ENCODE peak calls at places on chromosomes 4 and X, in five cellular contexts. One of them, this sample, is unnamed.

GRCh38 chrX:72011734-72012133 is 101.1 kb downstream of the NHSL2 start:
- DNase-seq in cerebellar cortex: no peak
- DNase-seq in myocyte: no peak
- DNase-seq in activated T-helper 1 cell treated with Interleukin-2 at 50 U/mL for 16 hours: no peak
- DNase-seq in activated CD8-positive, alpha-beta memory T cell treated with anti-CD3 and anti-CD28 coated beads, Interleukin-2, amount 50 U/mL, for 48 hours: no peak
- DNase-seq in this sample: no peak

GRCh38 chrX:46758163-46758955 is 559 bp downstream of the SLC9A7 start:
- DNase-seq in activated CD8-positive, alpha-beta memory T cell treated with anti-CD3 and anti-CD28 coated beads, Interleukin-2, amount 50 U/mL, for 48 hours: peak
- DNase-seq in myocyte: peak
- DNase-seq in cerebellar cortex: peak
- DNase-seq in activated T-helper 1 cell treated with Interleukin-2 at 50 U/mL for 16 hours: no peak
- DNase-seq in this sample: no peak

GRCh38 chrX:87265518-87265917 is 252.1 kb upstream of the KLHL4 start:
- DNase-seq in myocyte: no peak
- DNase-seq in activated T-helper 1 cell treated with Interleukin-2 at 50 U/mL for 16 hours: no peak
- DNase-seq in cerebellar cortex: no peak
- DNase-seq in activated CD8-positive, alpha-beta memory T cell treated with anti-CD3 and anti-CD28 coated beads, Interleukin-2, amount 50 U/mL, for 48 hours: no peak
- DNase-seq in this sample: no peak

GRCh38 chr4:37908488-37909343 is 17.8 kb downstream of the TBC1D1 start:
- DNase-seq in cerebellar cortex: no peak
- DNase-seq in activated CD8-positive, alpha-beta memory T cell treated with anti-CD3 and anti-CD28 coated beads, Interleukin-2, amount 50 U/mL, for 48 hours: no peak
- DNase-seq in myocyte: peak
- DNase-seq in activated T-helper 1 cell treated with Interleukin-2 at 50 U/mL for 16 hours: no peak
- DNase-seq in this sample: no peak

GRCh38 chrX:19064175-19064574 is 58.1 kb downstream of the ADGRG2 start:
- DNase-seq in activated T-helper 1 cell treated with Interleukin-2 at 50 U/mL for 16 hours: no peak
- DNase-seq in activated CD8-positive, alpha-beta memory T cell treated with anti-CD3 and anti-CD28 coated beads, Interleukin-2, amount 50 U/mL, for 48 hours: no peak
- DNase-seq in cerebellar cortex: no peak
- DNase-seq in myocyte: no peak
- DNase-seq in this sample: no peak

GRCh38 chrX:65196758-65197371 is 220.6 kb upstream of the ZC4H2 start:
- DNase-seq in cerebellar cortex: peak
- DNase-seq in activated CD8-positive, alpha-beta memory T cell treated with anti-CD3 and anti-CD28 coated beads, Interleukin-2, amount 50 U/mL, for 48 hours: no peak
- DNase-seq in activated T-helper 1 cell treated with Interleukin-2 at 50 U/mL for 16 hours: no peak
- DNase-seq in myocyte: no peak
- DNase-seq in this sample: peak

GRCh38 chrX:13790206-13791131 is 26.4 kb downstream of the GPM6B start:
- DNase-seq in myocyte: no peak
- DNase-seq in activated CD8-positive, alpha-beta memory T cell treated with anti-CD3 and anti-CD28 coated beads, Interleukin-2, amount 50 U/mL, for 48 hours: no peak
- DNase-seq in activated T-helper 1 cell treated with Interleukin-2 at 50 U/mL for 16 hours: no peak
- DNase-seq in cerebellar cortex: no peak
- DNase-seq in this sample: no peak

GRCh38 chr4:99395595-99396364 is 39.4 kb downstream of the ADH7 start:
- DNase-seq in myocyte: peak
- DNase-seq in activated T-helper 1 cell treated with Interleukin-2 at 50 U/mL for 16 hours: no peak
- DNase-seq in activated CD8-positive, alpha-beta memory T cell treated with anti-CD3 and anti-CD28 coated beads, Interleukin-2, amount 50 U/mL, for 48 hours: no peak
- DNase-seq in cerebellar cortex: no peak
- DNase-seq in this sample: no peak

GRCh38 chrX:144722307-144722706 is 525.0 kb upstream of the SPANXN1 start:
- DNase-seq in cerebellar cortex: no peak
- DNase-seq in activated CD8-positive, alpha-beta memory T cell treated with anti-CD3 and anti-CD28 coated beads, Interleukin-2, amount 50 U/mL, for 48 hours: no peak
- DNase-seq in activated T-helper 1 cell treated with Interleukin-2 at 50 U/mL for 16 hours: no peak
- DNase-seq in myocyte: no peak
- DNase-seq in this sample: no peak

GRCh38 chr4:1227817-1228216 is 21.1 kb downstream of the CTBP1 start:
- DNase-seq in activated CD8-positive, alpha-beta memory T cell treated with anti-CD3 and anti-CD28 coated beads, Interleukin-2, amount 50 U/mL, for 48 hours: no peak
- DNase-seq in activated T-helper 1 cell treated with Interleukin-2 at 50 U/mL for 16 hours: no peak
- DNase-seq in myocyte: no peak
- DNase-seq in cerebellar cortex: no peak
- DNase-seq in this sample: no peak

GRCh38 chr4:3783691-3784306 is 17.6 kb downstream of the ADRA2C start:
- DNase-seq in activated T-helper 1 cell treated with Interleukin-2 at 50 U/mL for 16 hours: no peak
- DNase-seq in myocyte: no peak
- DNase-seq in cerebellar cortex: peak
- DNase-seq in activated CD8-positive, alpha-beta memory T cell treated with anti-CD3 and anti-CD28 coated beads, Interleukin-2, amount 50 U/mL, for 48 hours: no peak
- DNase-seq in this sample: no peak

GRCh38 chr4:145541266-145541770 is 59.7 kb downstream of the SMAD1 start:
- DNase-seq in activated T-helper 1 cell treated with Interleukin-2 at 50 U/mL for 16 hours: no peak
- DNase-seq in cerebellar cortex: no peak
- DNase-seq in myocyte: no peak
- DNase-seq in activated CD8-positive, alpha-beta memory T cell treated with anti-CD3 and anti-CD28 coated beads, Interleukin-2, amount 50 U/mL, for 48 hours: no peak
- DNase-seq in this sample: no peak

GRCh38 chr4:41887821-41888699 is 47.2 kb upstream of the TMEM33 start:
- DNase-seq in activated T-helper 1 cell treated with Interleukin-2 at 50 U/mL for 16 hours: no peak
- DNase-seq in cerebellar cortex: peak
- DNase-seq in activated CD8-positive, alpha-beta memory T cell treated with anti-CD3 and anti-CD28 coated beads, Interleukin-2, amount 50 U/mL, for 48 hours: no peak
- DNase-seq in myocyte: peak
- DNase-seq in this sample: no peak

GRCh38 chr4:17063870-17064269 is 165.4 kb upstream of the LDB2 start:
- DNase-seq in cerebellar cortex: no peak
- DNase-seq in myocyte: no peak
- DNase-seq in activated CD8-positive, alpha-beta memory T cell treated with anti-CD3 and anti-CD28 coated beads, Interleukin-2, amount 50 U/mL, for 48 hours: no peak
- DNase-seq in activated T-helper 1 cell treated with Interleukin-2 at 50 U/mL for 16 hours: no peak
- DNase-seq in this sample: no peak

GRCh38 chrX:30971761-30972603 is 82.9 kb upstream of the TAB3 start:
- DNase-seq in activated T-helper 1 cell treated with Interleukin-2 at 50 U/mL for 16 hours: no peak
- DNase-seq in cerebellar cortex: peak
- DNase-seq in myocyte: peak
- DNase-seq in activated CD8-positive, alpha-beta memory T cell treated with anti-CD3 and anti-CD28 coated beads, Interleukin-2, amount 50 U/mL, for 48 hours: no peak
- DNase-seq in this sample: peak

GRCh38 chr4:51842167-51842553 is 793 bp upstream of the DCUN1D4 start:
- DNase-seq in myocyte: no peak
- DNase-seq in cerebellar cortex: no peak
- DNase-seq in activated CD8-positive, alpha-beta memory T cell treated with anti-CD3 and anti-CD28 coated beads, Interleukin-2, amount 50 U/mL, for 48 hours: no peak
- DNase-seq in activated T-helper 1 cell treated with Interleukin-2 at 50 U/mL for 16 hours: no peak
- DNase-seq in this sample: no peak

GRCh38 chr4:139738846-139739613 is 73.4 kb downstream of the MGST2 start:
- DNase-seq in cerebellar cortex: no peak
- DNase-seq in activated CD8-positive, alpha-beta memory T cell treated with anti-CD3 and anti-CD28 coated beads, Interleukin-2, amount 50 U/mL, for 48 hours: no peak
- DNase-seq in activated T-helper 1 cell treated with Interleukin-2 at 50 U/mL for 16 hours: no peak
- DNase-seq in myocyte: peak
- DNase-seq in this sample: no peak

GRCh38 chrX:153342762-153343558 is 9.0 kb downstream of the ZNF275 start:
- DNase-seq in activated CD8-positive, alpha-beta memory T cell treated with anti-CD3 and anti-CD28 coated beads, Interleukin-2, amount 50 U/mL, for 48 hours: no peak
- DNase-seq in myocyte: no peak
- DNase-seq in cerebellar cortex: no peak
- DNase-seq in activated T-helper 1 cell treated with Interleukin-2 at 50 U/mL for 16 hours: no peak
- DNase-seq in this sample: no peak

GRCh38 chr4:158938462-158939044 is 164.3 kb upstream of the RAPGEF2 start:
- DNase-seq in cerebellar cortex: peak
- DNase-seq in activated CD8-positive, alpha-beta memory T cell treated with anti-CD3 and anti-CD28 coated beads, Interleukin-2, amount 50 U/mL, for 48 hours: no peak
- DNase-seq in activated T-helper 1 cell treated with Interleukin-2 at 50 U/mL for 16 hours: no peak
- DNase-seq in myocyte: peak
- DNase-seq in this sample: no peak

GRCh38 chrX:9327747-9328145 is 137.1 kb upstream of the TBL1X start:
- DNase-seq in myocyte: peak
- DNase-seq in activated T-helper 1 cell treated with Interleukin-2 at 50 U/mL for 16 hours: no peak
- DNase-seq in cerebellar cortex: no peak
- DNase-seq in activated CD8-positive, alpha-beta memory T cell treated with anti-CD3 and anti-CD28 coated beads, Interleukin-2, amount 50 U/mL, for 48 hours: no peak
- DNase-seq in this sample: no peak

GRCh38 chrX:149497626-149498025 is 7.5 kb downstream of the IDS start:
- DNase-seq in activated CD8-positive, alpha-beta memory T cell treated with anti-CD3 and anti-CD28 coated beads, Interleukin-2, amount 50 U/mL, for 48 hours: no peak
- DNase-seq in cerebellar cortex: no peak
- DNase-seq in myocyte: peak
- DNase-seq in activated T-helper 1 cell treated with Interleukin-2 at 50 U/mL for 16 hours: no peak
- DNase-seq in this sample: no peak

GRCh38 chr4:156634612-156635011 is 337.0 kb downstream of the PDGFC start:
- DNase-seq in myocyte: peak
- DNase-seq in activated T-helper 1 cell treated with Interleukin-2 at 50 U/mL for 16 hours: no peak
- DNase-seq in cerebellar cortex: no peak
- DNase-seq in activated CD8-positive, alpha-beta memory T cell treated with anti-CD3 and anti-CD28 coated beads, Interleukin-2, amount 50 U/mL, for 48 hours: no peak
- DNase-seq in this sample: no peak

GRCh38 chrX:129108936-129109335 is 414.4 kb downstream of the SMARCA1 start:
- DNase-seq in activated CD8-positive, alpha-beta memory T cell treated with anti-CD3 and anti-CD28 coated beads, Interleukin-2, amount 50 U/mL, for 48 hours: no peak
- DNase-seq in activated T-helper 1 cell treated with Interleukin-2 at 50 U/mL for 16 hours: no peak
- DNase-seq in myocyte: no peak
- DNase-seq in cerebellar cortex: no peak
- DNase-seq in this sample: no peak

GRCh38 chrX:45623266-45623665 is 422.6 kb upstream of the DIPK2B start:
- DNase-seq in activated CD8-positive, alpha-beta memory T cell treated with anti-CD3 and anti-CD28 coated beads, Interleukin-2, amount 50 U/mL, for 48 hours: no peak
- DNase-seq in activated T-helper 1 cell treated with Interleukin-2 at 50 U/mL for 16 hours: no peak
- DNase-seq in cerebellar cortex: no peak
- DNase-seq in myocyte: peak
- DNase-seq in this sample: no peak

GRCh38 chr4:168757500-168757899 is 252.6 kb downstream of the CBR4 start:
- DNase-seq in myocyte: peak
- DNase-seq in activated T-helper 1 cell treated with Interleukin-2 at 50 U/mL for 16 hours: no peak
- DNase-seq in cerebellar cortex: no peak
- DNase-seq in activated CD8-positive, alpha-beta memory T cell treated with anti-CD3 and anti-CD28 coated beads, Interleukin-2, amount 50 U/mL, for 48 hours: no peak
- DNase-seq in this sample: no peak

GRCh38 chrX:63657821-63658220 is 127.2 kb downstream of the ARHGEF9 start:
- DNase-seq in cerebellar cortex: no peak
- DNase-seq in myocyte: peak
- DNase-seq in activated CD8-positive, alpha-beta memory T cell treated with anti-CD3 and anti-CD28 coated beads, Interleukin-2, amount 50 U/mL, for 48 hours: no peak
- DNase-seq in activated T-helper 1 cell treated with Interleukin-2 at 50 U/mL for 16 hours: no peak
- DNase-seq in this sample: no peak

GRCh38 chrX:73964607-73965006 is 339.4 kb upstream of the ZCCHC13 start:
- DNase-seq in activated CD8-positive, alpha-beta memory T cell treated with anti-CD3 and anti-CD28 coated beads, Interleukin-2, amount 50 U/mL, for 48 hours: no peak
- DNase-seq in cerebellar cortex: no peak
- DNase-seq in myocyte: peak
- DNase-seq in activated T-helper 1 cell treated with Interleukin-2 at 50 U/mL for 16 hours: no peak
- DNase-seq in this sample: no peak

GRCh38 chrX:96379951-96380350 is 304.7 kb upstream of the DIAPH2 start:
- DNase-seq in activated CD8-positive, alpha-beta memory T cell treated with anti-CD3 and anti-CD28 coated beads, Interleukin-2, amount 50 U/mL, for 48 hours: no peak
- DNase-seq in myocyte: no peak
- DNase-seq in cerebellar cortex: no peak
- DNase-seq in activated T-helper 1 cell treated with Interleukin-2 at 50 U/mL for 16 hours: no peak
- DNase-seq in this sample: no peak

GRCh38 chr4:71188197-71188625 is 150.6 kb upstream of the SLC4A4 start:
- DNase-seq in myocyte: no peak
- DNase-seq in activated CD8-positive, alpha-beta memory T cell treated with anti-CD3 and anti-CD28 coated beads, Interleukin-2, amount 50 U/mL, for 48 hours: no peak
- DNase-seq in cerebellar cortex: peak
- DNase-seq in activated T-helper 1 cell treated with Interleukin-2 at 50 U/mL for 16 hours: no peak
- DNase-seq in this sample: no peak

GRCh38 chrX:41716767-41717473 is 7.1 kb upstream of the GPR82 start:
- DNase-seq in activated CD8-positive, alpha-beta memory T cell treated with anti-CD3 and anti-CD28 coated beads, Interleukin-2, amount 50 U/mL, for 48 hours: no peak
- DNase-seq in cerebellar cortex: no peak
- DNase-seq in myocyte: no peak
- DNase-seq in activated T-helper 1 cell treated with Interleukin-2 at 50 U/mL for 16 hours: no peak
- DNase-seq in this sample: no peak

GRCh38 chrX:68808686-68809357 is 20.0 kb upstream of the EFNB1 start:
- DNase-seq in activated CD8-positive, alpha-beta memory T cell treated with anti-CD3 and anti-CD28 coated beads, Interleukin-2, amount 50 U/mL, for 48 hours: no peak
- DNase-seq in activated T-helper 1 cell treated with Interleukin-2 at 50 U/mL for 16 hours: no peak
- DNase-seq in myocyte: peak
- DNase-seq in cerebellar cortex: no peak
- DNase-seq in this sample: no peak

GRCh38 chrX:54452920-54453319 is 12.7 kb downstream of the TSR2 start:
- DNase-seq in activated T-helper 1 cell treated with Interleukin-2 at 50 U/mL for 16 hours: no peak
- DNase-seq in activated CD8-positive, alpha-beta memory T cell treated with anti-CD3 and anti-CD28 coated beads, Interleukin-2, amount 50 U/mL, for 48 hours: no peak
- DNase-seq in cerebellar cortex: peak
- DNase-seq in myocyte: no peak
- DNase-seq in this sample: no peak

This sample was measured in left lobe of liver.